ENCODE peak calls at places on chromosome 15, in eight cellular contexts. One of them, this sample, is unnamed.

GRCh38 chr15:35874260-35874905 is 328.4 kb upstream of the DPH6 start:
- DNase-seq in mesendoderm: peak; percentile 18
- DNase-seq in stimulated activated CD8-positive, alpha-beta memory T cell treated with anti-CD3 and anti-CD28 coated beads, Interleukin-15, amount 100 ng/mL, for 24 hours: no peak
- DNase-seq in nephron progenitor cell: no peak
- DNase-seq in astrocyte of the cerebellum: peak; percentile 22
- DNase-seq in stimulated activated CD4-positive, alpha-beta T cell treated with anti-CD3 and anti-CD28 coated beads, Interleukin-2, amount 100 ng/mL, for 24 hours: no peak
- DNase-seq in spleen: no peak
- DNase-seq in GM20000: no peak
- DNase-seq in this sample: peak; percentile 68

GRCh38 chr15:62899090-62899493 is 143.5 kb upstream of the TPM1 start:
- DNase-seq in mesendoderm: no peak
- DNase-seq in stimulated activated CD8-positive, alpha-beta memory T cell treated with anti-CD3 and anti-CD28 coated beads, Interleukin-15, amount 100 ng/mL, for 24 hours: no peak
- DNase-seq in nephron progenitor cell: no peak
- DNase-seq in astrocyte of the cerebellum: no peak
- DNase-seq in stimulated activated CD4-positive, alpha-beta T cell treated with anti-CD3 and anti-CD28 coated beads, Interleukin-2, amount 100 ng/mL, for 24 hours: no peak
- DNase-seq in spleen: no peak
- DNase-seq in GM20000: no peak
- DNase-seq in this sample: no peak

GRCh38 chr15:90212221-90213079 is 11.3 kb downstream of the SEMA4B start:
- DNase-seq in mesendoderm: no peak
- DNase-seq in stimulated activated CD8-positive, alpha-beta memory T cell treated with anti-CD3 and anti-CD28 coated beads, Interleukin-15, amount 100 ng/mL, for 24 hours: no peak
- DNase-seq in nephron progenitor cell: no peak
- DNase-seq in astrocyte of the cerebellum: no peak
- DNase-seq in stimulated activated CD4-positive, alpha-beta T cell treated with anti-CD3 and anti-CD28 coated beads, Interleukin-2, amount 100 ng/mL, for 24 hours: no peak
- DNase-seq in spleen: no peak
- DNase-seq in GM20000: no peak
- DNase-seq in this sample: no peak

GRCh38 chr15:70061086-70061370 is 36.7 kb downstream of the TLE3 start:
- DNase-seq in mesendoderm: no peak
- DNase-seq in stimulated activated CD8-positive, alpha-beta memory T cell treated with anti-CD3 and anti-CD28 coated beads, Interleukin-15, amount 100 ng/mL, for 24 hours: no peak
- DNase-seq in nephron progenitor cell: peak; percentile 59
- DNase-seq in astrocyte of the cerebellum: no peak
- DNase-seq in stimulated activated CD4-positive, alpha-beta T cell treated with anti-CD3 and anti-CD28 coated beads, Interleukin-2, amount 100 ng/mL, for 24 hours: no peak
- DNase-seq in spleen: no peak
- DNase-seq in GM20000: no peak
- DNase-seq in this sample: peak; percentile 20

GRCh38 chr15:71366926-71367325 is 251.7 kb downstream of the THSD4 start:
- DNase-seq in mesendoderm: no peak
- DNase-seq in stimulated activated CD8-positive, alpha-beta memory T cell treated with anti-CD3 and anti-CD28 coated beads, Interleukin-15, amount 100 ng/mL, for 24 hours: no peak
- DNase-seq in nephron progenitor cell: no peak
- DNase-seq in astrocyte of the cerebellum: no peak
- DNase-seq in stimulated activated CD4-positive, alpha-beta T cell treated with anti-CD3 and anti-CD28 coated beads, Interleukin-2, amount 100 ng/mL, for 24 hours: no peak
- DNase-seq in spleen: no peak
- DNase-seq in GM20000: no peak
- DNase-seq in this sample: no peak

GRCh38 chr15:72907733-72908132 is 124.2 kb upstream of the ADPGK start:
- DNase-seq in mesendoderm: no peak
- DNase-seq in stimulated activated CD8-positive, alpha-beta memory T cell treated with anti-CD3 and anti-CD28 coated beads, Interleukin-15, amount 100 ng/mL, for 24 hours: no peak
- DNase-seq in nephron progenitor cell: no peak
- DNase-seq in astrocyte of the cerebellum: no peak
- DNase-seq in stimulated activated CD4-positive, alpha-beta T cell treated with anti-CD3 and anti-CD28 coated beads, Interleukin-2, amount 100 ng/mL, for 24 hours: no peak
- DNase-seq in spleen: no peak
- DNase-seq in GM20000: no peak
- DNase-seq in this sample: no peak

GRCh38 chr15:68382286-68383007 is 49.5 kb downstream of the ITGA11 start:
- DNase-seq in mesendoderm: no peak
- DNase-seq in stimulated activated CD8-positive, alpha-beta memory T cell treated with anti-CD3 and anti-CD28 coated beads, Interleukin-15, amount 100 ng/mL, for 24 hours: no peak
- DNase-seq in nephron progenitor cell: no peak
- DNase-seq in astrocyte of the cerebellum: no peak
- DNase-seq in stimulated activated CD4-positive, alpha-beta T cell treated with anti-CD3 and anti-CD28 coated beads, Interleukin-2, amount 100 ng/mL, for 24 hours: no peak
- DNase-seq in spleen: no peak
- DNase-seq in GM20000: no peak
- DNase-seq in this sample: no peak

GRCh38 chr15:85515212-85515611 is 134.8 kb downstream of the AKAP13 start:
- DNase-seq in mesendoderm: no peak
- DNase-seq in stimulated activated CD8-positive, alpha-beta memory T cell treated with anti-CD3 and anti-CD28 coated beads, Interleukin-15, amount 100 ng/mL, for 24 hours: no peak
- DNase-seq in nephron progenitor cell: no peak
- DNase-seq in astrocyte of the cerebellum: peak; percentile 66
- DNase-seq in stimulated activated CD4-positive, alpha-beta T cell treated with anti-CD3 and anti-CD28 coated beads, Interleukin-2, amount 100 ng/mL, for 24 hours: no peak
- DNase-seq in spleen: no peak
- DNase-seq in GM20000: no peak
- DNase-seq in this sample: no peak

GRCh38 chr15:91498046-91498445 is 355.5 kb upstream of the SLCO3A1 start:
- DNase-seq in mesendoderm: no peak
- DNase-seq in stimulated activated CD8-positive, alpha-beta memory T cell treated with anti-CD3 and anti-CD28 coated beads, Interleukin-15, amount 100 ng/mL, for 24 hours: no peak
- DNase-seq in nephron progenitor cell: no peak
- DNase-seq in astrocyte of the cerebellum: no peak
- DNase-seq in stimulated activated CD4-positive, alpha-beta T cell treated with anti-CD3 and anti-CD28 coated beads, Interleukin-2, amount 100 ng/mL, for 24 hours: no peak
- DNase-seq in spleen: no peak
- DNase-seq in GM20000: no peak
- DNase-seq in this sample: no peak

GRCh38 chr15:52095597-52096262 is 16.8 kb downstream of the BCL2L10 start:
- DNase-seq in mesendoderm: no peak
- DNase-seq in stimulated activated CD8-positive, alpha-beta memory T cell treated with anti-CD3 and anti-CD28 coated beads, Interleukin-15, amount 100 ng/mL, for 24 hours: no peak
- DNase-seq in nephron progenitor cell: no peak
- DNase-seq in astrocyte of the cerebellum: peak; percentile 70
- DNase-seq in stimulated activated CD4-positive, alpha-beta T cell treated with anti-CD3 and anti-CD28 coated beads, Interleukin-2, amount 100 ng/mL, for 24 hours: no peak
- DNase-seq in spleen: no peak
- DNase-seq in GM20000: no peak
- DNase-seq in this sample: peak; percentile 85

GRCh38 chr15:80118956-80119355 is 33.8 kb upstream of the FAH start:
- DNase-seq in mesendoderm: no peak
- DNase-seq in stimulated activated CD8-positive, alpha-beta memory T cell treated with anti-CD3 and anti-CD28 coated beads, Interleukin-15, amount 100 ng/mL, for 24 hours: no peak
- DNase-seq in nephron progenitor cell: no peak
- DNase-seq in astrocyte of the cerebellum: no peak
- DNase-seq in stimulated activated CD4-positive, alpha-beta T cell treated with anti-CD3 and anti-CD28 coated beads, Interleukin-2, amount 100 ng/mL, for 24 hours: no peak
- DNase-seq in spleen: no peak
- DNase-seq in GM20000: no peak
- DNase-seq in this sample: no peak

GRCh38 chr15:31499236-31499952 is 172.8 kb downstream of the KLF13 start:
- DNase-seq in mesendoderm: no peak
- DNase-seq in stimulated activated CD8-positive, alpha-beta memory T cell treated with anti-CD3 and anti-CD28 coated beads, Interleukin-15, amount 100 ng/mL, for 24 hours: no peak
- DNase-seq in nephron progenitor cell: no peak
- DNase-seq in astrocyte of the cerebellum: no peak
- DNase-seq in stimulated activated CD4-positive, alpha-beta T cell treated with anti-CD3 and anti-CD28 coated beads, Interleukin-2, amount 100 ng/mL, for 24 hours: no peak
- DNase-seq in spleen: no peak
- DNase-seq in GM20000: no peak
- DNase-seq in this sample: no peak

GRCh38 chr15:90154861-90155626 is 46.1 kb upstream of the SEMA4B start:
- DNase-seq in mesendoderm: no peak
- DNase-seq in stimulated activated CD8-positive, alpha-beta memory T cell treated with anti-CD3 and anti-CD28 coated beads, Interleukin-15, amount 100 ng/mL, for 24 hours: no peak
- DNase-seq in nephron progenitor cell: no peak
- DNase-seq in astrocyte of the cerebellum: peak; percentile 12
- DNase-seq in stimulated activated CD4-positive, alpha-beta T cell treated with anti-CD3 and anti-CD28 coated beads, Interleukin-2, amount 100 ng/mL, for 24 hours: no peak
- DNase-seq in spleen: no peak
- DNase-seq in GM20000: no peak
- DNase-seq in this sample: peak; percentile 51

GRCh38 chr15:67080118-67080899 is 14.9 kb downstream of the SMAD3 start:
- DNase-seq in mesendoderm: no peak
- DNase-seq in stimulated activated CD8-positive, alpha-beta memory T cell treated with anti-CD3 and anti-CD28 coated beads, Interleukin-15, amount 100 ng/mL, for 24 hours: no peak
- DNase-seq in nephron progenitor cell: no peak
- DNase-seq in astrocyte of the cerebellum: peak; percentile 89
- DNase-seq in stimulated activated CD4-positive, alpha-beta T cell treated with anti-CD3 and anti-CD28 coated beads, Interleukin-2, amount 100 ng/mL, for 24 hours: no peak
- DNase-seq in spleen: no peak
- DNase-seq in GM20000: no peak
- DNase-seq in this sample: no peak

This sample was measured in non-pigmented ciliary epithelial cell.